ENCODE peak calls at places on chromosomes 3 and 15, in seven cellular contexts. R, T, B, I, H, G and C are unnamed samples. For H3K36me3, the result is how much of the 10 kb centered on the place peaks cover.

GRCh38 chr3:110343945-110344344 is 727.7 kb upstream of the NECTIN3 start:
- DNase-seq in B (no peak), H (no peak), I (no peak), R (no peak), T (no peak), G (no peak), C (no peak)

GRCh38 chr3:60392501-60392900 is 858.8 kb downstream of the FHIT start:
- DNase-seq in B (no peak), R (no peak), H (no peak), I (no peak), T (no peak), G (no peak), C (no peak)

GRCh38 chr15:100330221-100330620 is 11.6 kb downstream of the ADAMTS17 start:
- DNase-seq in I (no peak), H (no peak), R (no peak), T (no peak), B (no peak), G (no peak), C (no peak)

GRCh38 chr15:60972866-60973265 is 256.2 kb downstream of the RORA start:
- DNase-seq in I (no peak), H (no peak), G (no peak), T (peak), R (no peak), B (no peak), C (no peak)

GRCh38 chr15:83547168-83547567 is 100.0 kb downstream of the SH3GL3 start:
- DNase-seq in H (no peak), I (no peak), B (no peak), G (no peak), T (no peak), R (no peak), C (no peak)

GRCh38 chr3:146313411-146314111 is 62.7 kb upstream of the PLSCR4 start:
- DNase-seq in I (no peak), T (peak), R (no peak), H (no peak), G (no peak), B (no peak), C (no peak)

GRCh38 chr3:47159153-47159552 is 4.8 kb downstream of the SETD2 start:
- DNase-seq in G (no peak), T (no peak), B (no peak), R (no peak), H (no peak), I (no peak), C (no peak)

GRCh38 chr15:68631621-68632051 is 52.8 kb downstream of the CORO2B start:
- DNase-seq in B (no peak), T (no peak), H (no peak), I (no peak), R (no peak), G (no peak), C (no peak)

GRCh38 chr3:44104668-44105321 is 136.9 kb upstream of the TOPAZ1 start:
- DNase-seq in G (no peak), R (peak), H (no peak), I (no peak), B (no peak), T (peak), C (no peak)

GRCh38 chr15:74620636-74621545 is 5.3 kb downstream of the CLK3 start:
- DNase-seq in B (peak), R (peak), G (peak), H (peak), I (no peak), T (peak), C (no peak)

GRCh38 chr3:107958151-107958550 is 132.7 kb downstream of the CD47 start:
- DNase-seq in T (no peak), B (no peak), H (no peak), I (no peak), G (no peak), R (no peak), C (no peak)

GRCh38 chr3:13277130-13277783 is 142.9 kb downstream of the NUP210 start:
- DNase-seq in R (no peak), B (no peak), I (no peak), G (no peak), T (no peak), H (no peak), C (no peak)

GRCh38 chr15:70276401-70276800 is 178.7 kb upstream of the TLE3 start:
- DNase-seq in G (no peak), B (no peak), H (no peak), I (no peak), T (no peak), R (no peak), C (no peak)

DNA sequence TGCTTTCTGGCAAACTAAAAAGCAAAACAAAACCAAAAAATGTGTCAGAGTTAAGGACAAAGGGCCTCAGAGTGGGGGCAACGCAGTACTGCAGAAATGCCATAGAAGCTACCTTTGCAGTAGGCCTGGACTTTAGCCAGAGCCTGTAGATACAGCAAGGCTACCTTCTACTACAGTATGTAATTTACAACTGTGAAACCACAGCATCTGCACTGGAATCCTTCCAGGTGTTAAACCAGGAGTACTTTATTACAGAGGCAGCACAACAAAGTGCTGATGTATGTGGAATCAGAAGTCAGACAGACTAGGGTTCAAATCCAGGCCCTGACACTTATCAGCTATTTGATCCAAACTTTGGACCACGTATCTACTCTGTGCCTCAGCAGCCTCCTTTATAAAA is 34.9 kb downstream of the RUBCN start:
- DNase-seq in H (no peak), B (no peak), R (peak), T (no peak), G (no peak), I (no peak), C (no peak)
- H3K36me3 ChIP-seq in H (under half), B (half or more), R (under half), T (half or more), G (half or more), I (half or more), C (under half)

DNA sequence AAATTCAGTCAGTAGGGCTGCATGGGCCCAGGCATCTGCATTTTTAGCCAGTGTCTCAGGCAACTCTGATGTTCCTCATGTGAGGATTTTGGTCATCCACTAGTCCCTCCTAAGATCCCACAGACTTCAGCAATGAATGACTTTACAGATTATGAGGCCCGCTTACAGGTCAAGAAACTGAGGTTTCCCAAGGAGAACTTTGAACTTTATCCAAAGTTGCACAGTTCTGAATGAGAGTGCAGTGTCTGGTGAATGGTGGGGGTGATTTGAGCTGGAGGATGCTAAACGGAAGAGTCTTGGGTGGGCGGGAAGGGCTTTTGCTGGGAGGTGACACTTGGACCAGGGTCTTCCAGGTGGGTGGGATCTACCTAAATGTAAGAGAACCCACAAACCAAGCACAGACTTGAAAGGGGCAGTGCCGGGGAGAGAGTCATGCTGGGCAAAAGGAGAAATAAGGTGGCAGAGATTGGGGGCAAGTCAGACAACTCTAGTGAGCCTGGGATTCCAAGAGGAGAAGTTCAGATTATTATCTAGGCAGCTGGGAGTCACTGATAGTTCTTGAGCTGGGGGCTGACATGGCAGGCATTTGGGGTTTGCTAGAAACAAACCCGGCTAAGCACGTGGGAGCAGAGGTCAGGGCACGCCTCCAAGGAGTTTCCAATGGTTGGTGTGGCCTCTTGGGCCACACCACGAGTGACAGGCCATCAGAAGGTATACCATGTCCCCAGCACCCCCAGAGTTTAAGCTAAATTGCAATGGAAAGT is 27.5 kb downstream of the SLC6A6 start:
- DNase-seq in G (no peak), B (no peak), R (no peak), T (no peak), I (no peak), H (no peak), C (no peak)
- H3K36me3 ChIP-seq in G (under half), B (under half), R (under half), T (under half), I (under half), H (under half), C (under half)

GRCh38 chr3:184491011-184491576 is 70.5 kb upstream of the EPHB3 start:
- DNase-seq in T (no peak), I (no peak), R (peak), B (no peak), G (no peak), H (no peak), C (no peak)

GRCh38 chr3:184486614-184487013 is 75.0 kb upstream of the EPHB3 start:
- DNase-seq in H (no peak), T (peak), I (no peak), R (no peak), G (no peak), B (no peak), C (no peak)

GRCh38 chr3:184485906-184486305 is 75.7 kb upstream of the EPHB3 start:
- DNase-seq in I (no peak), G (no peak), B (no peak), T (no peak), R (no peak), H (no peak), C (no peak)

GRCh38 chr3:184489457-184489856 is 72.1 kb upstream of the EPHB3 start:
- DNase-seq in T (no peak), G (no peak), I (no peak), B (no peak), H (no peak), R (no peak), C (no peak)

GRCh38 chr3:184488577-184488976 is 73.0 kb upstream of the EPHB3 start:
- DNase-seq in I (no peak), G (no peak), R (no peak), H (no peak), T (no peak), B (no peak), C (no peak)
- H3K36me3 ChIP-seq in I (under half), G (under half), R (under half), H (under half), T (under half), B (under half), C (under half)

DNA sequence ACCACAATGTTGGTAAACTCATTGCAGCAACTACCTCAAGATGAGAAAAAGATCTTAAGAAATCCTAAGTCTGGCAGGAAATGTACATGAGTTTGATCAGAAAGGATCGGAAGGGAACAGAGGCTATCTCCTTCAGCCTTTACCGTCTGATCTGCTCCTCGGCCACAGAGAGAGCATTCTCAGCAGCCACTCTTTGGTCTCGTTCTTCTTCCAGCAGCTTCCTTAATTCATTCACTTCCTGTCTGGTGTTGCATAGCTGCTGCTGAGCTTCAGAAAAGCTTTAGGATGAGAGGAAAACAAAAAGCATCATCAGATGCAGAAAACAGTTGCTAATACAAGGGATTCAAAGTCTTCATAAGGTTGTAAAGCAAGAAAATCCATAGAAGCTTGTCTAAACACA is 6.6 kb upstream of the HCLS1 start:
- DNase-seq in H (no peak), G (no peak), T (no peak), R (no peak), I (no peak), B (no peak), C (no peak)
- H3K36me3 ChIP-seq in H (under half), G (half or more), T (half or more), R (under half), I (half or more), B (half or more), C (half or more)

DNA sequence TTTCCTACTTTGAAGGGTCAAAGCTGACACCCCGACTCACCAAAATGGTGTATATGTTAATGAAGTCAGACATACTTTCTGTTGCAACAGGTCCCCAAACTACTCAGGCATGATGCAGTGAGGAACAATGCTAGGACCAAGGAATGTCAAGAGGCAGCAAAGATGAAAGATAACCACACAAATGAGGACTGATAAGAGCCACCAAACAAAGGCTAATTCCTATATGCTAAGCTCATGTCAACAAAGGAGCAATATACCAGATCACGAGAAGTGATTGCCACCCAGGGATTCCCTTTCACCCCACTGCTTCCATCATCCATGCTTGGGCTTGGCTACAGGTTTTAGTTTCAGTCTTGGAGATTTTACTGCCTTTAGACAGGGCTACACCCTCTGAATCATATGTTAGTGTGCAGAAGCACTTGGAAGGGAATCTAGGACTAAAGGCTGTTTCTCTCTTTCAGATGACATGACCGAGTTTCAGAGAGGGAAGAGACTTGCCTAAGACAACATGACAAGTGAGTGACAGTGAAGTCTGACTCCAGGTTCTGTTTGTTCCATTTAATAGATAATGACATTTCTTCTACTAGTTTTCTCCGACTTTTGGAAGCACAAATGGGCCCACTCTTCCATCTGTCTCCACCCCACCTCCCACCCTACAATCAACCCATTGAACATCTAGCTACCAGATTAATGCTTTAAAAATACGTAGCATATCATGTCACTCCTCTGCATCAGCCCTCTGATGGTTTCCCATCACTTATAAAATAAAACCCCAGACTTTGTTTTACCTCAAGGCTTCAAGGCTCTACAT is 173.6 kb upstream of the LRRN1 start:
- DNase-seq in R (peak), T (no peak), B (no peak), G (no peak), H (no peak), I (no peak), C (no peak)
- H3K36me3 ChIP-seq in R (under half), T (under half), B (under half), G (under half), H (under half), I (under half), C (under half)

DNA sequence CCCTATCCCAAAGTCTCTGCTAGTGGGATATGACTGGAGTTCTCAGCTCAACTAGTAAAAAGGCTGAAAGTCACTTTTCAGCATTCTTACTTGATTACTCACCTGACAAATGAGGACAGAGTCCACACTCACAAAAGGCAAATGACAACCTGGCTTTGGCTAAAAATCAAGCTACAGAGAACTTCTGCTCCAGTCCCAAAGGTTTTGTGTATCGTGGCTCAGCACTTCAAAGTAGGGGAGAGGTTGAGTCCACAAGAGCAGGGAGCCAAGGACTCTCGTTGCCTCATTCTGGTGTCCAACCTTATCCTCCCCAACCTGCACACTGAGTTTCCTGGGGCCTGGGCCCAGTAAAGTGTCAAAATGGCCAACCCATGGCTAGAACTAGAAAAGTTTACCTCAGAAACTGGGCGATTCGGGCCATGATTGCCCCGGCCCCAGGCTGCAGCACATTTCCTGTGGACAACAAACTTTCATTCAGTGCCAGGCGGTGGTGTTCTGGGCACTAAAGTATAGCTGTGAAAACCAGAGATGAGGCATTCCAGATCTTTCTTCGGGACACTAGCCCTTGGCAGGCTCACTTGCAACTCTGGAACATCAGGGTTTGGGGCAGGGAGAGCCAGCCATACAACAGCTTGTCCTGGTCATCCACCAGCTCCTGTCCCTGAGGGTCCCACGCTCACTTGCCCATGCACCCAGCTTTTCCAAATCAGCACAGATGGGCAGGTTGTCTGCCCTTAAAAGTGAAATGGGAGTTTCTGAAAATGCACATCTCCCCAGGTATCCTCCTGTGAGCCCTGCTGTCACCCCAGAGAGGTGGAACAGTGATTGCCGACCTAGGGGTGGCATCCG is 3.1 kb downstream of the ACAA1 start:
- DNase-seq in G (no peak), R (peak), I (no peak), T (no peak), H (no peak), B (no peak), C (no peak)
- H3K36me3 ChIP-seq in G (half or more), R (under half), I (under half), T (half or more), H (under half), B (half or more), C (under half)